ENCODE peak calls at places on chromosomes 16 and 17, in four cellular contexts. One of them, this sample, is unnamed.
A peak's percentile ranks its signal among the peaks of the same experiment; 100 is the strongest.

GRCh38 chr16:30924086-30924714 is 828 bp downstream of the FBXL19 start:
- DNase-seq in mesendoderm: peak; percentile 63
- DNase-seq in hepatocyte: peak; percentile 38
- DNase-seq in astrocyte: no peak
- DNase-seq in this sample: no peak

GRCh38 chr16:85047867-85048455 is 20.4 kb downstream of the KIAA0513 start:
- DNase-seq in mesendoderm: no peak
- DNase-seq in hepatocyte: no peak
- DNase-seq in astrocyte: no peak
- DNase-seq in this sample: no peak

GRCh38 chr16:14302399-14303181 is 231.5 kb downstream of the MRTFB start:
- DNase-seq in mesendoderm: peak; percentile 68
- DNase-seq in hepatocyte: peak; percentile 42
- DNase-seq in astrocyte: no peak
- DNase-seq in this sample: peak; percentile 22

GRCh38 chr17:10785295-10785694 is 18.6 kb downstream of the TMEM238L start:
- DNase-seq in mesendoderm: no peak
- DNase-seq in hepatocyte: no peak
- DNase-seq in astrocyte: no peak
- DNase-seq in this sample: no peak

GRCh38 chr17:63984651-63985386 is 12.1 kb upstream of the SCN4A start:
- DNase-seq in mesendoderm: no peak
- DNase-seq in hepatocyte: peak; percentile 46
- DNase-seq in astrocyte: peak; percentile 89
- DNase-seq in this sample: peak; percentile 84

GRCh38 chr17:17137731-17138585 is 68.2 kb downstream of the PLD6 start:
- DNase-seq in mesendoderm: no peak
- DNase-seq in hepatocyte: no peak
- DNase-seq in astrocyte: no peak
- DNase-seq in this sample: no peak

GRCh38 chr17:19341641-19342610 is 20.6 kb downstream of the B9D1 start:
- DNase-seq in mesendoderm: peak; percentile 56
- DNase-seq in hepatocyte: no peak
- DNase-seq in astrocyte: peak; percentile 29
- DNase-seq in this sample: no peak

GRCh38 chr17:63918305-63918704 is 334 bp downstream of the GH1 start:
- DNase-seq in mesendoderm: peak; percentile 87
- DNase-seq in hepatocyte: no peak
- DNase-seq in astrocyte: no peak
- DNase-seq in this sample: no peak

GRCh38 chr17:64216385-64217248 is 46.4 kb downstream of the TEX2 start:
- DNase-seq in mesendoderm: peak; percentile 41
- DNase-seq in hepatocyte: peak; percentile 63
- DNase-seq in astrocyte: peak; percentile 58
- DNase-seq in this sample: peak; percentile 40

GRCh38 chr17:46984892-46985291 is 5.8 kb upstream of the RPRML start:
- DNase-seq in mesendoderm: no peak
- DNase-seq in hepatocyte: no peak
- DNase-seq in astrocyte: no peak
- DNase-seq in this sample: no peak

GRCh38 chr17:46986401-46986800 is 7.3 kb upstream of the RPRML start:
- DNase-seq in mesendoderm: no peak
- DNase-seq in hepatocyte: no peak
- DNase-seq in astrocyte: no peak
- DNase-seq in this sample: no peak

GRCh38 chr17:46983782-46984181 is 4.7 kb upstream of the RPRML start:
- DNase-seq in mesendoderm: peak; percentile 52
- DNase-seq in hepatocyte: no peak
- DNase-seq in astrocyte: no peak
- DNase-seq in this sample: no peak

GRCh38 chr17:46982577-46982976 is 3.5 kb upstream of the RPRML start:
- DNase-seq in mesendoderm: no peak
- DNase-seq in hepatocyte: no peak
- DNase-seq in astrocyte: no peak
- DNase-seq in this sample: no peak

DNA sequence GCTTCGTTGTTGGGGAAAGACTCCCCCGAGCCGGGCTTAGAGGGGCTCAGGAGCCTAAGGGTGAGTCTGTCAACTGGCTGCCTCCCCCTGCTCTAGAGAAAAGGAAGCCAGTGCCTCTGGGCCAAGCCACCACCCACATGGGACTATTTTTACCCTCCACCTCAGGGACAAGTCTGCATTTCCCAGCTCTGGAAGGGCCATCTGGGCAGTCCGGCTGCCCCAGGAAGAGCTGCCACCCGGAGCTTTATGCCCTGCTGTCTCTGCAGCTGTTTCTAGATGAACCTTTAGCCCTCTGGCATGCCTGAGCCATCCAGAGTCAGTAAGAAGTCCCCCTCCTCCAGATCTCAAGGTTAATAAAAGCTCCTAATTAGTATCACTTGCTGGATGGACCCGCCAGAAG is 5.3 kb upstream of the RPRML start:
- DNase-seq in mesendoderm: no peak
- DNase-seq in hepatocyte: no peak
- DNase-seq in astrocyte: no peak
- DNase-seq in this sample: no peak
- H3K4me2 ChIP-seq in mesendoderm: no peak overlapping the region
- H3K4me2 ChIP-seq in hepatocyte: no peak overlapping the region
- H3K4me2 ChIP-seq in astrocyte: no peak overlapping the region
- H3K4me2 ChIP-seq in this sample: no peak overlapping the region

DNA sequence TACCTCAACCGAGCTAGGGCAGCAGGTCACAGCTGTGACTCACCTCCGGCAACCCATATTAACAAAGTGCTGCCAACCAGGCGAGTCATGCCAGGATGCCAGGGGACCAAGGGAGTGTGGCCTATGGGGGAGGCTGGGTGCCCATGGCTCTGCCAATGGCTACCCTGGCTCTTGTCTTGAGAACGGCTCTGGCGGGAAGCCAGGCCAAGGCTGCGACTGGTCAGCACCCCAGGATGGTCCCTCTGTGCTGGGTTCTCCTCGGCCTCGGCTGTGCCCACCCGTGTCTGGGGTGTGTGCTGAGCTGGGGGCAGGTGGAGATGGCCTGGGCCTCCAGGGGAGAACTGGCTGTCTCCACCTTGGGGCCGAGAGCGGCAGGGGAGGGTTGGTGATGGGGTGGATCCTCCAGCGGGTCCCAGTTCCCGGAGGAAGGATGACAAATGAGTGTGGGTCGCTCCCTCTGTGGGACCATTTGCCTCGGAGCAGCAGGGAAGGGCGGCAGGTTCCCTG is 75.9 kb downstream of the MRC2 start:
- DNase-seq in mesendoderm: no peak
- DNase-seq in hepatocyte: no peak
- DNase-seq in astrocyte: peak; percentile 16
- DNase-seq in this sample: peak; percentile 84
- H3K4me3 ChIP-seq in mesendoderm: no peak overlapping the region
- H3K4me3 ChIP-seq in hepatocyte: no peak overlapping the region
- H3K4me3 ChIP-seq in astrocyte: peak overlapping the region; percentile 43
- H3K4me3 ChIP-seq in this sample: peak overlapping the region; percentile 58

DNA sequence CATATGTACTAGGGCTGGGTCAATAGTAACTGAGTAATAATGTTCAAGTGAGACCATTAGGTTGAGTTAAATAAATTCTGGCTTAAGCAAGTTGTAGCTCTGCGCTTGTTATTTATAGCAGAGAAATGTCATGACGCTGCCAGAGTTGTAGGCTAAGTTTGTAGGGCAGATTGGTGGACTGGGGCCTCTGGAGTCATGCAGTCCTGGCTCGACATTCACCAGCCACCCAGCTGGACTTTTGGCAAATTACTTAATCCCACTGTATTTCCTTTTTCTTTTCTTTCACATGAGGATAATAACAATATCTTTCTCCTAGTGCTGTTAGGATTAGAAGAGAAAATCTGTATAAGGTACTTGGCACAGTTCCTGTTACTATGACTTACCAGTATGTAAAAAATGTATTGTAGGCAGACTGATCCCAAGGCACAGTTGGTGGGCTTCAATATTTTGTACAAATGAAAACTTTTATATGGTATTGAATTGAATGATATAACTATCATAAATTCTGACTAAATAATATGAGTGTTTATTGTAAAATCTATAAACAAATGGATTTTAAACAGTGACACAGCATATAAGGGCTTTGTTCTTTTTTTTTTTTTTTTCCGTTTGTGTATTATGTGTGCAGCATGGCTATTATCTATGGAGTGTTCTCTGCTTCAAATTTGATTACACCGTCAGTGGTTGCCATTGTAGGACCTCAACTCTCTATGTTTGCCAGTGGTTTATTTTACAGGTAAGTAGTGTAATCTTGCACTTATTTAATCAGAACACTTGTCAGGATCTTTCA is 2.6 kb downstream of the MFSD11 start:
- DNase-seq in mesendoderm: no peak
- DNase-seq in hepatocyte: no peak
- DNase-seq in astrocyte: no peak
- DNase-seq in this sample: no peak
- H3K4me2 ChIP-seq in mesendoderm: no peak overlapping the region
- H3K4me2 ChIP-seq in hepatocyte: peak overlapping the region; percentile 88
- H3K4me2 ChIP-seq in astrocyte: no peak overlapping the region
- H3K4me2 ChIP-seq in this sample: no peak overlapping the region

GRCh38 chr16:19703218-19703617 is 14.8 kb downstream of the KNOP1 start:
- DNase-seq in mesendoderm: no peak
- DNase-seq in hepatocyte: no peak
- DNase-seq in astrocyte: no peak
- DNase-seq in this sample: no peak
- H3K4me3 ChIP-seq in mesendoderm: no peak overlapping the region
- H3K4me3 ChIP-seq in hepatocyte: no peak overlapping the region
- H3K4me3 ChIP-seq in astrocyte: no peak overlapping the region
- H3K4me3 ChIP-seq in this sample: no peak overlapping the region

This sample was measured in mammary epithelial cell.